ENCODE peak calls at places on chromosomes 11 and 22, in seven cellular contexts. A is K562, X is Panc1, P is GM23338, S is HepG2, V is GM12878, Z is HCT116. K is an unnamed sample.

GRCh38 chr11:3196161-3197043 is 22.2 kb downstream of the MRGPRG start:
- ATAC-seq in P (peak), S (no peak), X (peak), Z (no peak), A (no peak), V (no peak), K (no peak)

GRCh38 chr22:18067121-18067520 is 10.7 kb upstream of the PEX26 start:
- ATAC-seq in V (no peak), S (no peak), P (no peak), A (no peak), Z (no peak), X (no peak), K (no peak)

GRCh38 chr11:111759375-111759774 is 6.8 kb downstream of the PPP2R1B start:
- ATAC-seq in P (no peak), V (no peak), Z (no peak), A (no peak), X (no peak), S (no peak), K (no peak)

GRCh38 chr11:1565904-1566247 is 6.2 kb downstream of the DUSP8 start:
- ATAC-seq in A (no peak), X (no peak), Z (no peak), V (no peak), P (no peak), S (no peak), K (no peak)

GRCh38 chr11:10594407-10594806 is 25.9 kb upstream of the LYVE1 start:
- ATAC-seq in P (no peak), S (no peak), X (no peak), V (no peak), A (no peak), Z (no peak), K (no peak)

GRCh38 chr11:76680517-76681425 is 10.2 kb upstream of the LRRC32 start:
- ATAC-seq in X (peak), V (peak), S (peak), P (peak), A (peak), Z (peak), K (peak)

GRCh38 chr22:31155425-31155824 is 4.6 kb upstream of the RNF185 start:
- ATAC-seq in A (no peak), V (no peak), X (no peak), P (no peak), S (no peak), Z (no peak), K (peak)

GRCh38 chr11:116725434-116726221 is 47.2 kb downstream of the BUD13 start:
- ATAC-seq in Z (no peak), A (no peak), X (peak), P (peak), V (no peak), S (peak), K (peak)

GRCh38 chr11:58650496-58650895 is 28.0 kb downstream of the CNTF start:
- ATAC-seq in Z (no peak), S (no peak), V (no peak), A (no peak), P (no peak), X (no peak), K (no peak)

GRCh38 chr11:71397328-71397860 is 50.8 kb downstream of the DHCR7 start:
- ATAC-seq in P (no peak), X (no peak), V (no peak), Z (no peak), A (no peak), S (no peak), K (no peak)

GRCh38 chr11:1761857-1762536 is 1.7 kb downstream of the CTSD start:
- ATAC-seq in X (no peak), V (no peak), P (no peak), Z (no peak), S (no peak), A (no peak), K (no peak)

DNA sequence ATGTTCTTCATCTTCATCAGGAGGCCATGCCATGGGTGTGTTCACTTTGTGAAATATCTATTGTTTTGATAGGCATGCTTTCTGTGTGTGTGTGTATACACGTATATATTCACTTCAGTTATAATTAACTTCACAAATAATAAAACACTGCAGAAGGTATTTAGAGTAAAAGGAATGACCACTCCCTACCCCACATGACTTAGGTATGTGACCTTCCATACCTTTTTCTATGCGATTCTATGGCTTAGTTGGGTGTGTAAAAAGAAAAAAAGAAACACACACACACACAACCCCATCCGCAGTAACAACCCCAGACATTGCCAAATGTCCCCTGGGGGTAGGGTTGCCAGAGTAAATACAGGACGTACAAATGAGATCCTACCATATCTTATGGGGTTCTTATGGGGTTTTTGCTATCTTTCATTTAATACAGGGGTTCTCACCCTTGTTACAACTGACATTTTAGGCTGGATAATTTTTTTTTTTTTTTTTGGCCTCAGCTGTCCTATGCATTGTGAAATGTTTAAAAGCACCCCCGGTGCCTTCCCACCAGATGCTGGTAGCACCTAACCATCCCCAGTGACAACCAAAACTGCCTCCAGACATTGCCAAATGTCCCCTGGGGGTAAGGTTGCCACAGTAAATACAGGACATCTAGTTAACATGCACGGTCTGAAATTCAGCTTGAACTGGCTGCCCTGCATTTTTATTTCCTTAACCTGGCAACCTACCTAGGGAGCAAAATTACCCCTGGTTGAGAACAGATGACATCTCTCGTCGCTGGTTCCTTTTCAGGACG is 72.2 kb downstream of the CYTH4 start:
- ATAC-seq in Z (no peak), X (no peak), V (no peak), A (no peak), S (no peak), P (no peak), K (no peak)
- H3K27ac ChIP-seq in Z (no peak), X (no peak), V (no peak), A (no peak), S (no peak), P (no peak), K (no peak)

DNA sequence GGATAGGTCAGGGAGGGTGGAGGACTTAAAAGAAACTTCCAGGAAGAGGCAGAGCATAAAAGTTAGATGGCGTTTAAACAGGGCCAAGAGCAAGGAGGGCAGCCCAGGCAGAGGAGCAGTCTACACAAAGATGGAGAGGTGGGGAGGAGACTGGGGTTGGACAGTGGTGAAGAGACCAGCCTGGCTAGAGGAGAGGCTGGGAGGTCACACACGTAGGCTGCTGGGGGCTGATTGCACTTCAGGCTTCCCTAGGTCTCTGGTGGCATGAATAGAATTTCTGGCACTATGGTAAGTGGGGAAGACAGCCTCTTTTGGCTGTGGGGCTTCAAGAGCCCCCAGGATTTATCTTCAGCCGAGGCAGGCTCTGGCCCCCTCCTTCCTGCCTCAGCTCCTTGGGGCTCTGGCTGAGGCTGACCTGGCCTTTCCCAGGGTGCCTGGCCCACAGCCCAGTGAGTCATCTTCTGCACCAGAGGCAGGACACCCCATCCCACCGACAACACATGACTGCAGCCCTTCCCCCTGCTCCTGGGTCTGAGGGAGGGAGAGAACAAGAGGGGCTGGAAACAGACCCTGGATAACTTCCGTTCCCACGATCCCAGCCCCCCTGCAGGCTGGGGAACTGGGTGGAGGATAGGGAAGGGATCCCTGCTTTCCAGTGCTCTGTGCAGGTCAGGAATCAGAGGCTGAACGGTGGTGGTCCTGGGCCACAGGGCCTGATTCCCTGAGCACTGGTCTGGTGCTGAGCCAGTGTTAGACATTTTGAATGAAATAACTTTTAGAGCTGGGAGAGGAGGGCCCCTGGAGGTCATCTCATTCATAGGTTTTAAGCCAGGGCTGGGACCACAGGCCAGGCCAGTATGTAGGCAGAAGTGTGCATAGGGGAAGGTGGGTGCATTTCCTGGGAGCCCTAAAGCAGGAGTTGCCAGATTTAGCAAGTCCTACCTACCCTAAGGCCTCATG is 26.4 kb downstream of the ARHGEF17 start:
- ATAC-seq in X (peak), V (peak), Z (peak), A (peak), P (no peak), S (peak), K (peak)
- TF ChIP-seq POLR2AphosphoS5 in X (no peak), V (no peak), Z (peak), A (no peak), P (no peak), S (no peak), K (peak)

GRCh38 chr22:35761037-35761436 is 43.4 kb downstream of the APOL5 start:
- ATAC-seq in S (peak), Z (peak), P (peak), X (no peak), A (no peak), V (no peak), K (no peak)
- H3K4me3 ChIP-seq in S (no peak), Z (no peak), P (no peak), X (no peak), A (no peak), V (no peak), K (no peak)

GRCh38 chr11:64086263-64086938 is 50.7 kb downstream of the FLRT1 start:
- ATAC-seq in X (no peak), V (no peak), P (no peak), Z (no peak), A (peak), S (peak), K (peak)
- H3K27ac ChIP-seq in X (no peak), V (no peak), P (no peak), Z (no peak), A (no peak), S (no peak), K (no peak)

GRCh38 chr11:83072689-83073242 is 1.1 kb upstream of the RAB30 start:
- ATAC-seq in S (no peak), A (peak), V (peak), P (no peak), X (no peak), Z (no peak), K (no peak)
- TF ChIP-seq POLR2AphosphoS5 in S (no peak), A (no peak), V (peak), P (no peak), X (no peak), Z (no peak), K (no peak)

GRCh38 chr22:19525666-19526065 is 1.5 kb upstream of the CLDN5 start:
- ATAC-seq in X (no peak), P (no peak), S (no peak), A (no peak), V (no peak), Z (no peak), K (no peak)

GRCh38 chr22:19526702-19527111 is 2.5 kb upstream of the CLDN5 start:
- ATAC-seq in A (no peak), X (no peak), V (no peak), Z (no peak), P (no peak), S (peak), K (no peak)

GRCh38 chr22:19524170-19525115 is at the start of gene CLDN5:
- ATAC-seq in P (peak), A (no peak), X (no peak), S (no peak), V (peak), Z (no peak), K (peak)

GRCh38 chr22:19526076-19526701 is 2.0 kb upstream of the CLDN5 start:
- ATAC-seq in V (no peak), S (peak), P (no peak), Z (no peak), X (no peak), A (no peak), K (no peak)

GRCh38 chr22:19525116-19525660 is 978 bp upstream of the CLDN5 start:
- ATAC-seq in P (no peak), S (peak), V (no peak), A (no peak), X (no peak), Z (no peak), K (no peak)
- H3K4me3 ChIP-seq in P (peak), S (no peak), V (no peak), A (no peak), X (no peak), Z (no peak), K (peak)

GRCh38 chr11:130122141-130122575 is 37.4 kb upstream of the ST14 start:
- ATAC-seq in V (no peak), Z (peak), S (no peak), A (no peak), P (no peak), X (no peak), K (no peak)
- H3K27ac ChIP-seq in V (no peak), Z (no peak), S (no peak), A (no peak), P (no peak), X (no peak), K (no peak)

DNA sequence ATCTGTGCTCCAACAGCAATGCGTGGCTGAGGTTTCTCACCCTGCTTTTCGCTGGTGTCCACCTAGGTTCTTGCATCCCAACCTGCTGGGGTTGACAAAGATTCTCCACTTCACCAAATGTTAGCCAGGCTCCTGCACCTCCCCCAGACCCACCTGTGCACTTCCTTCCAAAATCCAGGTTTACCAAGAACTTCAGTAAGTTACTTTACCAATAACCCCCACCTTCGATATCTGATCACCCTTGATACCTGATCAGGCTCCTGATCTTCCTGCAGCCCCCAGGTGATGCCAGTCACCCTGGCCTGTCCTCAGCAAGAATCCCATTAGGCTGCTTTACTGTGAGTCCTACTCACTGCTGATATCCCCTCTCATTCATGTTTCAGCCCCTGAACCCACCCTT is 1203.4 kb downstream of the TBC1D22A start:
- ATAC-seq in S (no peak), P (no peak), X (no peak), A (no peak), Z (no peak), V (no peak), K (no peak)
- TF ChIP-seq POLR2AphosphoS5 in S (no peak), P (no peak), X (no peak), A (no peak), Z (no peak), V (no peak), K (no peak)

DNA sequence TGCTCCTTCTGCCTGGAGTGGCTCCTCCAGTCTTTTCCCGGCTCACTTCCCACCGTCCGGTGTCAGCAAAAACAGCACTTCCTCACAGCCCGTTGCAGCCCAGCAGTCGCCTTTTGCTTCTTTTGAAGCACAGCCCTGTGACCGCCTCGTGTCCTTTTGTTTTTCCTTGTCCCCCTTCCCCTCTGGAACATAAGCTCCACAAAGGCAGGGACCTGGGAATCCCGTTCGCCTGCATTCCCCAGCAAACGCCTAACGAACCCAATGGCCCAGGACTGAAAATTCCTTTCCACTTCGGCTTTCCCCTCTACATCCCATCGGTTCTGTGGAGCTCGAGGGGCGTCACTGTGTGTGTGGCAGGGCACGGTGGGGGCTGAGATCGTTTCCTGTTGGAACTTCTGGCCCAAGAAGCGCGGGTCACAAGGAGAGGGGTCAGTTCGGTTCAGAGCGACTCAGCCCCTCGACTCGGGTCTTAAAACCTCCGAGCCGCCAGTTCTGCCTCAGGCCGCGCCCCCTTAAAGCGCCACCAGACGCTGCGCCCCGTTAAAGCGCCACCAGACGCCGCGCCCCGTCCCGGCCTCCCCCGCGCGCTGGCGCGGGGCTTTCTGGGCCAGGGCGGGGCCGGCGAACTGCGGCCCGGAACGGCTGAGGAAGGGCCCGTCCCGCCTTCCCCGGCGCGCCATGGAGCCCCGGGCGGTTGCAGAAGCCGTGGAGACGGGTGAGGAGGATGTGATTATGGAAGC is 839 bp downstream of the RIC8A start:
- ATAC-seq in Z (peak), A (peak), S (peak), X (peak), V (peak), P (peak), K (peak)
- H3K4me3 ChIP-seq in Z (peak), A (peak), S (peak), X (peak), V (peak), P (peak), K (peak)

GRCh38 chr11:74138572-74138971 is 32.2 kb downstream of the C2CD3 start:
- ATAC-seq in Z (peak), V (no peak), P (no peak), S (peak), A (peak), X (peak), K (peak)
- H3K27ac ChIP-seq in Z (peak), V (no peak), P (peak), S (peak), A (peak), X (peak), K (peak)